ENCODE peak calls at places on chromosome 6, in five cellular contexts. One of them, this sample, is unnamed.

GRCh38 chr6:110756817-110757216 is 58.5 kb downstream of the CDK19 start:
- DNase-seq in IMR-90: no peak
- DNase-seq in H9: no peak
- DNase-seq in H1: no peak
- DNase-seq in mesenchymal stem cell: no peak
- DNase-seq in this sample: no peak

GRCh38 chr6:148524976-148525375 is 182.3 kb downstream of the SASH1 start:
- DNase-seq in IMR-90: peak; percentile 92
- DNase-seq in H9: no peak
- DNase-seq in H1: no peak
- DNase-seq in mesenchymal stem cell: peak; percentile 90
- DNase-seq in this sample: no peak

GRCh38 chr6:151475653-151476523 is 17.9 kb upstream of the CCDC170 start:
- DNase-seq in IMR-90: peak; percentile 59
- DNase-seq in H9: peak; percentile 76
- DNase-seq in H1: peak; percentile 62
- DNase-seq in mesenchymal stem cell: peak; percentile 52
- DNase-seq in this sample: peak; percentile 80

GRCh38 chr6:11975353-11975977 is 36.6 kb upstream of the HIVEP1 start:
- DNase-seq in IMR-90: no peak
- DNase-seq in H9: no peak
- DNase-seq in H1: no peak
- DNase-seq in mesenchymal stem cell: no peak
- DNase-seq in this sample: no peak

GRCh38 chr6:134510920-134511319 is 193.0 kb upstream of the SGK1 start:
- DNase-seq in IMR-90: no peak
- DNase-seq in H9: no peak
- DNase-seq in H1: no peak
- DNase-seq in mesenchymal stem cell: peak; percentile 75
- DNase-seq in this sample: no peak

GRCh38 chr6:137283940-137284910 is 65.0 kb upstream of the IFNGR1 start:
- DNase-seq in IMR-90: peak; percentile 19
- DNase-seq in H9: no peak
- DNase-seq in H1: no peak
- DNase-seq in mesenchymal stem cell: no peak
- DNase-seq in this sample: no peak

GRCh38 chr6:56821005-56821432 is 133.9 kb upstream of the BEND6 start:
- DNase-seq in IMR-90: no peak
- DNase-seq in H9: no peak
- DNase-seq in H1: no peak
- DNase-seq in mesenchymal stem cell: no peak
- DNase-seq in this sample: no peak

GRCh38 chr6:148146717-148147116 is 195.9 kb upstream of the SASH1 start:
- DNase-seq in IMR-90: peak; percentile 36
- DNase-seq in H9: no peak
- DNase-seq in H1: no peak
- DNase-seq in mesenchymal stem cell: no peak
- DNase-seq in this sample: peak; percentile 35

GRCh38 chr6:154488802-154489437 is 21.6 kb downstream of the CNKSR3 start:
- DNase-seq in IMR-90: peak; percentile 74
- DNase-seq in H9: no peak
- DNase-seq in H1: no peak
- DNase-seq in mesenchymal stem cell: no peak
- DNase-seq in this sample: no peak

DNA sequence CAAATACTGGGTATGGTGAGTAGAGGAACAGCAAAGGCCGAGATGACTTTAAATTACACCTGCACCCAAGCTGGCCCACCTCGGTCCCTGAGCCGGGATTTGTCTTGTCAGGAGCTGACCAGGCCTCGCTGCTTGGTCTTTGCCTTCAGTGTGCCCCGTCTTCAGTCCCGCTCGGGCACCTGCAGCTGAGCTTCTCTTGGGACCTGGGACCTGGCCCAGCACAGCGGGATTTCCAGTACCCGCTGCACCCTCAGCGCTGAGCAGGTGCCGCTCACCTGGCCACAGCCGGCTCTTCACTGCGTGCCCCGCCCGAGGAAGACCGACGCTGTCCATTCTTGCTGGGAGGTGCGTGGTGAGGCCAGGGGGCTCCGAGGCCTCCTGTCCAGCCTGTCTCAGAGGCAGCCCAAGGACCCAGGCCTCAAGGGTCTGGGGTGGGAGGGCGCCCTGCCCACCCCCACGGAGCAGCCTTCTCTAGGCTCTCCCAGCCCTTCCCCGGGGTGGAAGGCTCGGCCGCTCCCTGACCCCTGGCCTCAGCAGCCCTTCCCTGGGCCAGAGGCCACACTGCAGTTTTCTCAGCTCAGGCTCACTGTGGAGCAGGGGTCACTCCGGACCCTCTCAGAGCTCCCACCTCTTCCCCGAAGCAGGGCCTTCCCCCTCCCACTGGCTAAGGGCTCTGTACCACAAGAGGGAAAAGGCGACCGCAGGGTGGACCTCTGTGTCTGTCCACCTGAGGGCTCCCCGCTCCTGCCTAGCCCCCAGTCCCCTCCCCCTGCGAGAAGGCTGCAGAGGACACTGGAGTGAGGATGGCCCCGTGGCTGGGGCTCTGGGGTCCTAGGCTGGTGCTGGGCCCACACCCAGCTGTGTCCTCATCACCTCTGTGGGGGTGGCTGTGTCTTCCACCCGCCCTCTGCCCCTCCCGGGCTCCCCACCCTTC is 119.3 kb downstream of the RNASET2 start:
- DNase-seq in IMR-90: no peak
- DNase-seq in H9: no peak
- DNase-seq in H1: no peak
- DNase-seq in mesenchymal stem cell: no peak
- DNase-seq in this sample: peak; percentile 10
- H3K18ac ChIP-seq in IMR-90: no peak overlapping the region
- H3K18ac ChIP-seq in H9: no peak overlapping the region
- H3K18ac ChIP-seq in H1: no peak overlapping the region
- H3K18ac ChIP-seq in mesenchymal stem cell: no peak overlapping the region
- H3K18ac ChIP-seq in this sample: no peak overlapping the region

DNA sequence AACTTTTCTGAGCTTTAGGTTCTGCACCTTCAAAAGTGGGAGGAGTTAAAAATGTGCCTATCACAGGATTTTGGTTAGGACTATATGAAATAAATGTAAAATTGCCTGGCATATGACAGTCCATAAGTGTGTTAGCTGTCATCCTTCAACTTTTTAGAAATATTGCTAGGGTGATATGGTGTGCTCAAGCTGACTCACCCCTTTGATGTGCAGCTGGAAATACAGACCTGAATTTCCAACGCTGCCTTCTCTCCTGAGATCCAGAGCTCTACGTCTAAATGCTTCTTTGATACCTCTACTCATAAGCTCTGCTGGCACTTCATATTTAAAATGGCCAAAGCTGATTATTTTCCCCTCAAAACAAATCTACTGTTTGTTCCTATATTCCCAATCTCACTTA is 2.7 kb downstream of the SLC35B3 start:
- DNase-seq in IMR-90: peak; percentile 6
- DNase-seq in H9: no peak
- DNase-seq in H1: no peak
- DNase-seq in mesenchymal stem cell: no peak
- DNase-seq in this sample: no peak
- H2BK5ac ChIP-seq in IMR-90: no peak overlapping the region
- H2BK5ac ChIP-seq in H9: no peak overlapping the region
- H2BK5ac ChIP-seq in H1: no peak overlapping the region
- H2BK5ac ChIP-seq in mesenchymal stem cell: no peak overlapping the region
- H2BK5ac ChIP-seq in this sample: no peak overlapping the region

GRCh38 chr6:170423030-170423429 is 116.5 kb downstream of the FAM120B start:
- DNase-seq in IMR-90: no peak
- DNase-seq in H9: peak; percentile 84
- DNase-seq in H1: peak; percentile 74
- DNase-seq in mesenchymal stem cell: no peak
- DNase-seq in this sample: peak; percentile 74
- H4K8ac ChIP-seq in IMR-90: no peak overlapping the region
- H4K8ac ChIP-seq in H9: no peak overlapping the region
- H4K8ac ChIP-seq in H1: peak overlapping the region; percentile 45
- H4K8ac ChIP-seq in mesenchymal stem cell: no peak overlapping the region
- H4K8ac ChIP-seq in this sample: no peak overlapping the region

DNA sequence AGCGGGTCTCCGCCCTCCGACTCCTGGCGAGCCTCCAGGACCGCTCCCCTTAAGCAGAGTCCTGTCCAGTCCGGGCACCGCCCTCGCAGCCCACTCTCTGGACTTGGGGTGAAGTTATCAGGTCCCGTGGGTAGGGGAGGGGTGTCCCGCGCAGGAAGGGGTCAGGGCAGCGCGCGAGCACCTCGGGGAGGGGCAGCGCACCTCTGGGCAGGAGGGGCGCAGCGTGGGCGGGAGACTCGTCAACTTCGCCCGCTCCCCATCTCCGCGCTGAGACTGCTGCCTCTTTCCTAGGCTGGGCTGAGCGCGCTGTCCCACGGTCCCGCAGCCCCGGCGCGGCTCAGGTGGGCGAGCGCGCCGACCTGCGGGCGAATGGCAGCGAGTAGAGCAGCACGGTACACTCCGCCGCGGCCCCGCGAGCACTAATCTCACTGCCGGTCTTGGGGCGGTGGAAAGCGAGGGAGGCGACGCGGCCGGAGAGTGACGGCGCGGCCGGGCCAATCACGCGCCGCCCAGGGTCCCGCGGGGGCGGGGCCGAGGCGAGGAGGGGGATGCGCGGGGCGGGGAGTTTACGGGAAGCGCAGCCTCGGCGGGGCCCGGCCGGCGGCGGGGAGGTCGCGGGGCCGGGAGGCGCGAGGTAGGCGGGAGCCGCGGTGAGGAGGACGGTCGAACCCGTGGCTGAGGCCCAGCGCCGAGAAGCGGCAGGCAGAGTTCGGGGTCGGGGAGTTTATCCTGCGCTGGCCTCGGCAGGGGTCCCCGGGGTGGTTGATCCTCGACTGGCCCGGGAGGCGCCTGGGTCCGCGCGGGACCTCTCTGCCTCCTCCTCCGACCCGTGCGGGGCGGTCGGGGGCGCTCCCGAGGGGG is at the start of gene MAN1A1:
- DNase-seq in IMR-90: peak; percentile 66
- DNase-seq in H9: peak; percentile 88
- DNase-seq in H1: peak; percentile 94
- DNase-seq in mesenchymal stem cell: peak; percentile 83
- DNase-seq in this sample: peak; percentile 91
- H3K18ac ChIP-seq in IMR-90: peak within 1 kb of the TSS; percentile 40
- H3K18ac ChIP-seq in H9: no peak within 1 kb of the TSS
- H3K18ac ChIP-seq in H1: peak within 1 kb of the TSS; percentile 79
- H3K18ac ChIP-seq in mesenchymal stem cell: peak within 1 kb of the TSS; percentile 81
- H3K18ac ChIP-seq in this sample: peak within 1 kb of the TSS; percentile 85

GRCh38 chr6:163356324-163356723 is 58.2 kb upstream of the QKI start:
- DNase-seq in IMR-90: peak; percentile 71
- DNase-seq in H9: peak; percentile 64
- DNase-seq in H1: no peak
- DNase-seq in mesenchymal stem cell: peak; percentile 89
- DNase-seq in this sample: no peak

GRCh38 chr6:163355471-163355991 is 59.0 kb upstream of the QKI start:
- DNase-seq in IMR-90: peak; percentile 67
- DNase-seq in H9: no peak
- DNase-seq in H1: no peak
- DNase-seq in mesenchymal stem cell: peak; percentile 83
- DNase-seq in this sample: no peak

GRCh38 chr6:163356743-163357142 is 57.8 kb upstream of the QKI start:
- DNase-seq in IMR-90: no peak
- DNase-seq in H9: no peak
- DNase-seq in H1: no peak
- DNase-seq in mesenchymal stem cell: no peak
- DNase-seq in this sample: no peak

GRCh38 chr6:163354085-163354484 is 60.4 kb upstream of the QKI start:
- DNase-seq in IMR-90: peak; percentile 21
- DNase-seq in H9: no peak
- DNase-seq in H1: no peak
- DNase-seq in mesenchymal stem cell: peak; percentile 55
- DNase-seq in this sample: peak; percentile 72

GRCh38 chr6:163354779-163355431 is 59.6 kb upstream of the QKI start:
- DNase-seq in IMR-90: peak; percentile 28
- DNase-seq in H9: no peak
- DNase-seq in H1: no peak
- DNase-seq in mesenchymal stem cell: no peak
- DNase-seq in this sample: no peak
- H2BK5ac ChIP-seq in IMR-90: peak overlapping the region; percentile 9
- H2BK5ac ChIP-seq in H9: no peak overlapping the region
- H2BK5ac ChIP-seq in H1: no peak overlapping the region
- H2BK5ac ChIP-seq in mesenchymal stem cell: no peak overlapping the region
- H2BK5ac ChIP-seq in this sample: no peak overlapping the region

GRCh38 chr6:30685157-30685976 is 1.1 kb downstream of the PPP1R18 start:
- DNase-seq in IMR-90: no peak
- DNase-seq in H9: no peak
- DNase-seq in H1: no peak
- DNase-seq in mesenchymal stem cell: peak; percentile 63
- DNase-seq in this sample: peak; percentile 49
- H4K8ac ChIP-seq in IMR-90: peak overlapping the region; percentile 85
- H4K8ac ChIP-seq in H9: no peak overlapping the region
- H4K8ac ChIP-seq in H1: peak overlapping the region; percentile 37
- H4K8ac ChIP-seq in mesenchymal stem cell: peak overlapping the region; percentile 59
- H4K8ac ChIP-seq in this sample: no peak overlapping the region

GRCh38 chr6:127732927-127733326 is 156.0 kb downstream of the C6orf58 start:
- DNase-seq in IMR-90: no peak
- DNase-seq in H9: no peak
- DNase-seq in H1: no peak
- DNase-seq in mesenchymal stem cell: no peak
- DNase-seq in this sample: no peak
- H3K18ac ChIP-seq in IMR-90: no peak overlapping the region
- H3K18ac ChIP-seq in H9: no peak overlapping the region
- H3K18ac ChIP-seq in H1: no peak overlapping the region
- H3K18ac ChIP-seq in mesenchymal stem cell: no peak overlapping the region
- H3K18ac ChIP-seq in this sample: no peak overlapping the region

GRCh38 chr6:161410076-161410475 is 136.2 kb upstream of the AGPAT4 start:
- DNase-seq in IMR-90: no peak
- DNase-seq in H9: no peak
- DNase-seq in H1: no peak
- DNase-seq in mesenchymal stem cell: no peak
- DNase-seq in this sample: no peak

GRCh38 chr6:161407581-161407980 is 133.7 kb upstream of the AGPAT4 start:
- DNase-seq in IMR-90: peak; percentile 66
- DNase-seq in H9: no peak
- DNase-seq in H1: no peak
- DNase-seq in mesenchymal stem cell: peak; percentile 74
- DNase-seq in this sample: no peak

GRCh38 chr6:161410736-161411135 is 136.9 kb upstream of the AGPAT4 start:
- DNase-seq in IMR-90: no peak
- DNase-seq in H9: no peak
- DNase-seq in H1: no peak
- DNase-seq in mesenchymal stem cell: no peak
- DNase-seq in this sample: no peak

GRCh38 chr6:161411265-161411944 is 137.5 kb upstream of the AGPAT4 start:
- DNase-seq in IMR-90: no peak
- DNase-seq in H9: no peak
- DNase-seq in H1: no peak
- DNase-seq in mesenchymal stem cell: no peak
- DNase-seq in this sample: no peak

GRCh38 chr6:161409353-161409752 is 135.5 kb upstream of the AGPAT4 start:
- DNase-seq in IMR-90: no peak
- DNase-seq in H9: no peak
- DNase-seq in H1: no peak
- DNase-seq in mesenchymal stem cell: no peak
- DNase-seq in this sample: no peak
- H2BK5ac ChIP-seq in IMR-90: no peak overlapping the region
- H2BK5ac ChIP-seq in H9: no peak overlapping the region
- H2BK5ac ChIP-seq in H1: no peak overlapping the region
- H2BK5ac ChIP-seq in mesenchymal stem cell: no peak overlapping the region
- H2BK5ac ChIP-seq in this sample: no peak overlapping the region

This sample was measured in mesendoderm.